ENCODE peak calls at places on chromosomes 6 and 20, in eight cellular contexts. One of them, this sample, is unnamed.

GRCh38 chr20:63178889-63179751 is 36.8 kb downstream of the YTHDF1 start:
- DNase-seq in mucosa of descending colon: peak; percentile 35
- DNase-seq in GM12864: peak; percentile 19
- DNase-seq in brain microvascular endothelial cell: no peak
- DNase-seq in fibroblast of the aortic adventitia: no peak
- DNase-seq in thoracic aorta: no peak
- DNase-seq in choroid plexus epithelial cell: peak; percentile 11
- DNase-seq in Panc1: no peak
- DNase-seq in this sample: peak; percentile 16

GRCh38 chr6:128696651-128697391 is 176.4 kb upstream of the PTPRK start:
- DNase-seq in fibroblast of the aortic adventitia: peak; percentile 76
- DNase-seq in GM12864: no peak
- DNase-seq in choroid plexus epithelial cell: peak; percentile 63
- DNase-seq in mucosa of descending colon: no peak
- DNase-seq in Panc1: peak; percentile 25
- DNase-seq in thoracic aorta: no peak
- DNase-seq in brain microvascular endothelial cell: peak; percentile 74
- DNase-seq in this sample: peak; percentile 56

GRCh38 chr20:46975976-46976375 is 81.3 kb downstream of the EYA2 start:
- DNase-seq in mucosa of descending colon: no peak
- DNase-seq in brain microvascular endothelial cell: no peak
- DNase-seq in fibroblast of the aortic adventitia: no peak
- DNase-seq in choroid plexus epithelial cell: no peak
- DNase-seq in GM12864: no peak
- DNase-seq in Panc1: no peak
- DNase-seq in thoracic aorta: no peak
- DNase-seq in this sample: no peak

GRCh38 chr20:15656124-15656523 is 917.1 kb downstream of the KIF16B start:
- DNase-seq in thoracic aorta: no peak
- DNase-seq in brain microvascular endothelial cell: no peak
- DNase-seq in choroid plexus epithelial cell: peak; percentile 25
- DNase-seq in Panc1: no peak
- DNase-seq in fibroblast of the aortic adventitia: no peak
- DNase-seq in mucosa of descending colon: no peak
- DNase-seq in GM12864: no peak
- DNase-seq in this sample: no peak

GRCh38 chr6:165159459-165159858 is 149.9 kb downstream of the C6orf118 start:
- DNase-seq in GM12864: no peak
- DNase-seq in thoracic aorta: no peak
- DNase-seq in brain microvascular endothelial cell: no peak
- DNase-seq in Panc1: no peak
- DNase-seq in mucosa of descending colon: no peak
- DNase-seq in fibroblast of the aortic adventitia: no peak
- DNase-seq in choroid plexus epithelial cell: no peak
- DNase-seq in this sample: no peak

GRCh38 chr6:47360388-47360787 is 50.7 kb upstream of the TNFRSF21 start:
- DNase-seq in Panc1: no peak
- DNase-seq in brain microvascular endothelial cell: no peak
- DNase-seq in thoracic aorta: no peak
- DNase-seq in GM12864: no peak
- DNase-seq in choroid plexus epithelial cell: no peak
- DNase-seq in fibroblast of the aortic adventitia: no peak
- DNase-seq in mucosa of descending colon: no peak
- DNase-seq in this sample: no peak

GRCh38 chr6:105029581-105029980 is 72.7 kb downstream of the LIN28B start:
- DNase-seq in brain microvascular endothelial cell: no peak
- DNase-seq in fibroblast of the aortic adventitia: no peak
- DNase-seq in mucosa of descending colon: no peak
- DNase-seq in GM12864: no peak
- DNase-seq in choroid plexus epithelial cell: no peak
- DNase-seq in Panc1: no peak
- DNase-seq in thoracic aorta: no peak
- DNase-seq in this sample: no peak

GRCh38 chr20:2476742-2477615 is 6.4 kb upstream of the SNRPB start:
- DNase-seq in thoracic aorta: no peak
- DNase-seq in Panc1: no peak
- DNase-seq in GM12864: no peak
- DNase-seq in choroid plexus epithelial cell: no peak
- DNase-seq in brain microvascular endothelial cell: no peak
- DNase-seq in fibroblast of the aortic adventitia: no peak
- DNase-seq in mucosa of descending colon: no peak
- DNase-seq in this sample: no peak

GRCh38 chr6:35208419-35208818 is 5.3 kb upstream of the SCUBE3 start:
- DNase-seq in brain microvascular endothelial cell: no peak
- DNase-seq in Panc1: no peak
- DNase-seq in GM12864: no peak
- DNase-seq in choroid plexus epithelial cell: no peak
- DNase-seq in fibroblast of the aortic adventitia: no peak
- DNase-seq in thoracic aorta: no peak
- DNase-seq in mucosa of descending colon: no peak
- DNase-seq in this sample: no peak

GRCh38 chr6:168404560-168404959 is 36.4 kb upstream of the SMOC2 start:
- DNase-seq in choroid plexus epithelial cell: no peak
- DNase-seq in brain microvascular endothelial cell: no peak
- DNase-seq in thoracic aorta: no peak
- DNase-seq in Panc1: no peak
- DNase-seq in mucosa of descending colon: no peak
- DNase-seq in fibroblast of the aortic adventitia: no peak
- DNase-seq in GM12864: no peak
- DNase-seq in this sample: no peak

GRCh38 chr20:62433655-62434054 is 6.3 kb upstream of the RBBP8NL start:
- DNase-seq in fibroblast of the aortic adventitia: peak; percentile 15
- DNase-seq in choroid plexus epithelial cell: no peak
- DNase-seq in GM12864: no peak
- DNase-seq in mucosa of descending colon: peak; percentile 49
- DNase-seq in Panc1: no peak
- DNase-seq in brain microvascular endothelial cell: no peak
- DNase-seq in thoracic aorta: no peak
- DNase-seq in this sample: peak; percentile 8

GRCh38 chr6:24273471-24273870 is 84.4 kb downstream of the DCDC2 start:
- DNase-seq in brain microvascular endothelial cell: no peak
- DNase-seq in choroid plexus epithelial cell: peak; percentile 23
- DNase-seq in Panc1: no peak
- DNase-seq in thoracic aorta: no peak
- DNase-seq in fibroblast of the aortic adventitia: no peak
- DNase-seq in GM12864: no peak
- DNase-seq in mucosa of descending colon: no peak
- DNase-seq in this sample: peak; percentile 4

GRCh38 chr20:45448250-45448649 is 21.3 kb upstream of the WFDC2 start:
- DNase-seq in GM12864: no peak
- DNase-seq in thoracic aorta: no peak
- DNase-seq in brain microvascular endothelial cell: no peak
- DNase-seq in fibroblast of the aortic adventitia: no peak
- DNase-seq in choroid plexus epithelial cell: no peak
- DNase-seq in mucosa of descending colon: no peak
- DNase-seq in Panc1: no peak
- DNase-seq in this sample: no peak

GRCh38 chr20:5522422-5522821 is 205.7 kb upstream of the PROKR2 start:
- DNase-seq in Panc1: no peak
- DNase-seq in choroid plexus epithelial cell: no peak
- DNase-seq in thoracic aorta: no peak
- DNase-seq in mucosa of descending colon: no peak
- DNase-seq in fibroblast of the aortic adventitia: no peak
- DNase-seq in GM12864: no peak
- DNase-seq in brain microvascular endothelial cell: no peak
- DNase-seq in this sample: no peak
- TF ChIP-seq CTCF in Panc1: no peak
- TF ChIP-seq CTCF in choroid plexus epithelial cell: no peak
- TF ChIP-seq CTCF in thoracic aorta: no peak
- TF ChIP-seq CTCF in mucosa of descending colon: no peak
- TF ChIP-seq CTCF in fibroblast of the aortic adventitia: no peak
- TF ChIP-seq CTCF in GM12864: no peak
- TF ChIP-seq CTCF in brain microvascular endothelial cell: no peak
- TF ChIP-seq CTCF in this sample: no peak

GRCh38 chr6:152635949-152636674 is 1.1 kb downstream of the SYNE1 start:
- DNase-seq in choroid plexus epithelial cell: peak; percentile 46
- DNase-seq in fibroblast of the aortic adventitia: peak; percentile 51
- DNase-seq in thoracic aorta: no peak
- DNase-seq in brain microvascular endothelial cell: peak; percentile 7
- DNase-seq in GM12864: no peak
- DNase-seq in mucosa of descending colon: no peak
- DNase-seq in Panc1: no peak
- DNase-seq in this sample: peak; percentile 29
- H3K4me3 ChIP-seq in choroid plexus epithelial cell: peak overlapping the region; percentile 64
- H3K4me3 ChIP-seq in fibroblast of the aortic adventitia: peak overlapping the region; percentile 79
- H3K4me3 ChIP-seq in thoracic aorta: peak overlapping the region; percentile 80
- H3K4me3 ChIP-seq in brain microvascular endothelial cell: peak overlapping the region; percentile 68
- H3K4me3 ChIP-seq in GM12864: peak overlapping the region; percentile 8
- H3K4me3 ChIP-seq in mucosa of descending colon: no peak overlapping the region
- H3K4me3 ChIP-seq in Panc1: peak overlapping the region; percentile 38
- H3K4me3 ChIP-seq in this sample: peak overlapping the region; percentile 81

GRCh38 chr20:48416002-48416401 is 411.8 kb downstream of the PREX1 start:
- DNase-seq in GM12864: peak; percentile 25
- DNase-seq in thoracic aorta: no peak
- DNase-seq in brain microvascular endothelial cell: no peak
- DNase-seq in mucosa of descending colon: no peak
- DNase-seq in choroid plexus epithelial cell: no peak
- DNase-seq in fibroblast of the aortic adventitia: no peak
- DNase-seq in Panc1: no peak
- DNase-seq in this sample: no peak

GRCh38 chr20:48419173-48419572 is 408.6 kb downstream of the PREX1 start:
- DNase-seq in fibroblast of the aortic adventitia: no peak
- DNase-seq in brain microvascular endothelial cell: no peak
- DNase-seq in Panc1: no peak
- DNase-seq in choroid plexus epithelial cell: no peak
- DNase-seq in thoracic aorta: no peak
- DNase-seq in GM12864: no peak
- DNase-seq in mucosa of descending colon: no peak
- DNase-seq in this sample: no peak

GRCh38 chr20:48422242-48422960 is 405.4 kb downstream of the PREX1 start:
- DNase-seq in mucosa of descending colon: no peak
- DNase-seq in GM12864: no peak
- DNase-seq in thoracic aorta: no peak
- DNase-seq in Panc1: no peak
- DNase-seq in fibroblast of the aortic adventitia: no peak
- DNase-seq in choroid plexus epithelial cell: no peak
- DNase-seq in brain microvascular endothelial cell: no peak
- DNase-seq in this sample: no peak

GRCh38 chr20:48425776-48426175 is 402.0 kb downstream of the PREX1 start:
- DNase-seq in fibroblast of the aortic adventitia: no peak
- DNase-seq in brain microvascular endothelial cell: no peak
- DNase-seq in mucosa of descending colon: no peak
- DNase-seq in choroid plexus epithelial cell: no peak
- DNase-seq in Panc1: no peak
- DNase-seq in thoracic aorta: no peak
- DNase-seq in GM12864: no peak
- DNase-seq in this sample: no peak

DNA sequence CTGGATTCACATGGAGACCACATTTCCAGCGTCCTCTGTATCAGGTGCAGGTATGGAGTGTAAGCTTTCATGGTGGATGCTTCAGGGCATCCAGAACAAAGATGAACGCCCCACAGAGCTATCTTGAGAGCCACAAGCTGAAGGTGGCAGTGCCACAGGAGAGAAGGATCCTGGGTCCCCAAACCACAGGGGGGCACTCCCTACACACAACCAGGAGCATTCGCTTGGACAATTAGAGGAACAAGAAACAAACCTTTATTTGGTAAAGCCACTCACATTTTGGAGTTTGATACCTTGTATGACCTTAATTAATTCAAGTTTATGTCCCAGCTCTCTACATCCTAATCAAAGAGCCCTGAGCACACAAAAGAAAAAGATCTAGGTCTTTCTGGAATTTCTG is 406.3 kb downstream of the PREX1 start:
- DNase-seq in thoracic aorta: no peak
- DNase-seq in Panc1: no peak
- DNase-seq in fibroblast of the aortic adventitia: no peak
- DNase-seq in mucosa of descending colon: no peak
- DNase-seq in GM12864: no peak
- DNase-seq in choroid plexus epithelial cell: no peak
- DNase-seq in brain microvascular endothelial cell: no peak
- DNase-seq in this sample: no peak
- TF ChIP-seq CTCF in thoracic aorta: no peak
- TF ChIP-seq CTCF in Panc1: peak; percentile 26
- TF ChIP-seq CTCF in fibroblast of the aortic adventitia: no peak
- TF ChIP-seq CTCF in mucosa of descending colon: no peak
- TF ChIP-seq CTCF in GM12864: no peak
- TF ChIP-seq CTCF in choroid plexus epithelial cell: no peak
- TF ChIP-seq CTCF in brain microvascular endothelial cell: no peak
- TF ChIP-seq CTCF in this sample: no peak

GRCh38 chr20:31517373-31517772 is 3.1 kb downstream of the HM13 start:
- DNase-seq in GM12864: no peak
- DNase-seq in mucosa of descending colon: peak; percentile 49
- DNase-seq in Panc1: no peak
- DNase-seq in choroid plexus epithelial cell: peak; percentile 71
- DNase-seq in fibroblast of the aortic adventitia: peak; percentile 69
- DNase-seq in thoracic aorta: no peak
- DNase-seq in brain microvascular endothelial cell: peak; percentile 45
- DNase-seq in this sample: peak; percentile 78

GRCh38 chr20:31515775-31516107 is 1.5 kb downstream of the HM13 start:
- DNase-seq in GM12864: peak; percentile 18
- DNase-seq in mucosa of descending colon: peak; percentile 13
- DNase-seq in Panc1: no peak
- DNase-seq in fibroblast of the aortic adventitia: no peak
- DNase-seq in brain microvascular endothelial cell: no peak
- DNase-seq in choroid plexus epithelial cell: no peak
- DNase-seq in thoracic aorta: no peak
- DNase-seq in this sample: no peak

GRCh38 chr20:31516651-31517050 is 2.4 kb downstream of the HM13 start:
- DNase-seq in brain microvascular endothelial cell: no peak
- DNase-seq in GM12864: no peak
- DNase-seq in thoracic aorta: no peak
- DNase-seq in fibroblast of the aortic adventitia: no peak
- DNase-seq in mucosa of descending colon: no peak
- DNase-seq in Panc1: no peak
- DNase-seq in choroid plexus epithelial cell: no peak
- DNase-seq in this sample: no peak

GRCh38 chr20:31515072-31515774 is 981 bp downstream of the HM13 start:
- DNase-seq in Panc1: no peak
- DNase-seq in brain microvascular endothelial cell: no peak
- DNase-seq in fibroblast of the aortic adventitia: no peak
- DNase-seq in thoracic aorta: no peak
- DNase-seq in mucosa of descending colon: peak; percentile 14
- DNase-seq in choroid plexus epithelial cell: no peak
- DNase-seq in GM12864: no peak
- DNase-seq in this sample: no peak

GRCh38 chr20:31516166-31516565 is 1.9 kb downstream of the HM13 start:
- DNase-seq in Panc1: no peak
- DNase-seq in brain microvascular endothelial cell: no peak
- DNase-seq in GM12864: no peak
- DNase-seq in mucosa of descending colon: no peak
- DNase-seq in thoracic aorta: no peak
- DNase-seq in choroid plexus epithelial cell: no peak
- DNase-seq in fibroblast of the aortic adventitia: no peak
- DNase-seq in this sample: no peak
- H3K4me3 ChIP-seq in Panc1: no peak overlapping the region
- H3K4me3 ChIP-seq in brain microvascular endothelial cell: peak overlapping the region; percentile 100
- H3K4me3 ChIP-seq in GM12864: peak overlapping the region; percentile 83
- H3K4me3 ChIP-seq in mucosa of descending colon: no peak overlapping the region
- H3K4me3 ChIP-seq in thoracic aorta: peak overlapping the region; percentile 88
- H3K4me3 ChIP-seq in choroid plexus epithelial cell: peak overlapping the region; percentile 9
- H3K4me3 ChIP-seq in fibroblast of the aortic adventitia: peak overlapping the region; percentile 98
- H3K4me3 ChIP-seq in this sample: peak overlapping the region; percentile 97